ENCODE peak calls at places on chromosomes 16 and 17, in four cellular contexts. One of them, this sample, is unnamed.

GRCh38 chr16:75801307-75801706 is 75.0 kb upstream of the CPHXL start:
- DNase-seq in HepG2: no peak
- DNase-seq in WTC11: no peak
- DNase-seq in SK-N-SH: no peak
- DNase-seq in this sample: no peak

GRCh38 chr16:8648867-8649266 is 25.6 kb upstream of the ABAT start:
- DNase-seq in SK-N-SH: no peak
- DNase-seq in HepG2: no peak
- DNase-seq in WTC11: no peak
- DNase-seq in this sample: no peak

GRCh38 chr16:81380932-81381331 is 63.7 kb upstream of the CMIP start:
- DNase-seq in WTC11: no peak
- DNase-seq in HepG2: no peak
- DNase-seq in SK-N-SH: no peak
- DNase-seq in this sample: no peak

GRCh38 chr16:3158014-3158497 is 23.2 kb downstream of the ZNF213 start:
- DNase-seq in SK-N-SH: peak
- DNase-seq in HepG2: no peak
- DNase-seq in WTC11: no peak
- DNase-seq in this sample: no peak

GRCh38 chr17:78315355-78316114 is 44.3 kb downstream of the SOCS3 start:
- DNase-seq in WTC11: no peak
- DNase-seq in SK-N-SH: peak
- DNase-seq in HepG2: peak
- DNase-seq in this sample: peak

GRCh38 chr16:74896389-74897370 is 88.2 kb downstream of the WDR59 start:
- DNase-seq in SK-N-SH: no peak
- DNase-seq in WTC11: no peak
- DNase-seq in HepG2: no peak
- DNase-seq in this sample: peak

GRCh38 chr17:81514735-81515529 is 2.3 kb upstream of the ACTG1 start:
- DNase-seq in HepG2: peak
- DNase-seq in SK-N-SH: peak
- DNase-seq in WTC11: peak
- DNase-seq in this sample: peak

GRCh38 chr17:79534851-79535727 is 75.8 kb downstream of the RBFOX3 start:
- DNase-seq in WTC11: no peak
- DNase-seq in HepG2: no peak
- DNase-seq in SK-N-SH: no peak
- DNase-seq in this sample: no peak

GRCh38 chr16:11675561-11676511 is 7.6 kb downstream of the SNN start:
- DNase-seq in SK-N-SH: no peak
- DNase-seq in WTC11: no peak
- DNase-seq in HepG2: peak
- DNase-seq in this sample: no peak

GRCh38 chr17:36124879-36125824 is 21.5 kb downstream of the CCL4 start:
- DNase-seq in SK-N-SH: no peak
- DNase-seq in WTC11: peak
- DNase-seq in HepG2: no peak
- DNase-seq in this sample: peak

GRCh38 chr17:81890447-81891302 is 711 bp downstream of the ALYREF start:
- DNase-seq in WTC11: no peak
- DNase-seq in HepG2: no peak
- DNase-seq in SK-N-SH: peak
- DNase-seq in this sample: peak

GRCh38 chr17:74379495-74380085 is 12.3 kb downstream of the GPR142 start:
- DNase-seq in SK-N-SH: peak
- DNase-seq in HepG2: peak
- DNase-seq in WTC11: peak
- DNase-seq in this sample: peak

GRCh38 chr17:4485676-4486646 is 12.7 kb upstream of the SPNS2 start:
- DNase-seq in HepG2: no peak
- DNase-seq in SK-N-SH: peak
- DNase-seq in WTC11: no peak
- DNase-seq in this sample: no peak

GRCh38 chr17:83125515-83126274 is 46.3 kb downstream of the METRNL start:
- DNase-seq in WTC11: no peak
- DNase-seq in HepG2: no peak
- DNase-seq in SK-N-SH: no peak
- DNase-seq in this sample: no peak

GRCh38 chr16:27686926-27687325 is 137.0 kb downstream of the KATNIP start:
- DNase-seq in HepG2: no peak
- DNase-seq in WTC11: no peak
- DNase-seq in SK-N-SH: no peak
- DNase-seq in this sample: no peak

GRCh38 chr16:85303354-85303883 is 191.1 kb upstream of the CIBAR2 start:
- DNase-seq in WTC11: peak
- DNase-seq in HepG2: peak
- DNase-seq in SK-N-SH: peak
- DNase-seq in this sample: peak

GRCh38 chr17:67293251-67294203 is 48.5 kb upstream of the HELZ start:
- DNase-seq in HepG2: peak
- DNase-seq in SK-N-SH: peak
- DNase-seq in WTC11: peak
- DNase-seq in this sample: peak

GRCh38 chr16:13962232-13962631 is 42.3 kb downstream of the ERCC4 start:
- DNase-seq in WTC11: no peak
- DNase-seq in HepG2: no peak
- DNase-seq in SK-N-SH: no peak
- DNase-seq in this sample: no peak

GRCh38 chr16:82523786-82524185 is 103.0 kb upstream of the CDH13 start:
- DNase-seq in SK-N-SH: no peak
- DNase-seq in HepG2: no peak
- DNase-seq in WTC11: no peak
- DNase-seq in this sample: no peak

GRCh38 chr16:88781140-88782077 is 3.6 kb downstream of the PIEZO1 start:
- DNase-seq in SK-N-SH: no peak
- DNase-seq in HepG2: no peak
- DNase-seq in WTC11: no peak
- DNase-seq in this sample: no peak

GRCh38 chr16:17194190-17194780 is 276.5 kb downstream of the XYLT1 start:
- DNase-seq in HepG2: no peak
- DNase-seq in WTC11: peak
- DNase-seq in SK-N-SH: peak
- DNase-seq in this sample: peak

GRCh38 chr16:35370617-35371016 is 1911.2 kb downstream of the TP53TG3F start:
- DNase-seq in SK-N-SH: no peak
- DNase-seq in WTC11: no peak
- DNase-seq in HepG2: no peak
- DNase-seq in this sample: no peak

GRCh38 chr17:3475812-3476686 is at the start of gene ASPA:
- DNase-seq in SK-N-SH: no peak
- DNase-seq in WTC11: no peak
- DNase-seq in HepG2: no peak
- DNase-seq in this sample: no peak

GRCh38 chr17:31053076-31053475 is 41.7 kb upstream of the NF1 start:
- DNase-seq in WTC11: no peak
- DNase-seq in SK-N-SH: no peak
- DNase-seq in HepG2: no peak
- DNase-seq in this sample: no peak

GRCh38 chr17:36742267-36743000 is 141.1 kb downstream of the MRM1 start:
- DNase-seq in SK-N-SH: no peak
- DNase-seq in WTC11: peak
- DNase-seq in HepG2: no peak
- DNase-seq in this sample: no peak

DNA sequence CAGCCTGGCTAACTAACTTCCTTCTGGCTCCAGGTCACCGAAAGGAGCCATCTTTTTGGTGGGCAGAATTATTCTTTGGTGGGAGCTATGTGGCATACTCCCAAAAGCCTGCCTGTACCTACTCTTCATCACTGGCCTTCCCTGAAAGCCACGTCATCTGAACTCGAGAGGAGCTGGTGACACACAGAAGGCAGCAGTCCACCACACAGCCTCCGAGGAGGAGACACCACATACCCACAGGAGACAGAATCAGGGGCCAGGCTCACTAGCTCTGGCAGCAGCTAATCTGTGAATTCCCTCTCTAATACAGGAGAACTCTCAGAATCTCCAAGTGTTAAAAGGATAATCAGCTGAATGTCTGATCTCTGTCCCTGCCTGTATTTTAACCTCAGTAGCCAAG is 114.4 kb downstream of the SMG6 start:
- DNase-seq in HepG2: no peak
- DNase-seq in WTC11: no peak
- DNase-seq in SK-N-SH: no peak
- DNase-seq in this sample: no peak
- TF ChIP-seq FOXJ3 in HepG2: no peak
- TF ChIP-seq FOXJ3 in WTC11: no peak
- TF ChIP-seq FOXJ3 in SK-N-SH: no peak
- TF ChIP-seq FOXJ3 in this sample: no peak

GRCh38 chr17:311119-311848 is 41.3 kb downstream of the RPH3AL start:
- DNase-seq in WTC11: no peak
- DNase-seq in SK-N-SH: no peak
- DNase-seq in HepG2: no peak
- DNase-seq in this sample: no peak
- TF ChIP-seq FOXJ3 in WTC11: no peak
- TF ChIP-seq FOXJ3 in SK-N-SH: no peak
- TF ChIP-seq FOXJ3 in HepG2: no peak
- TF ChIP-seq FOXJ3 in this sample: no peak

GRCh38 chr16:25126820-25127232 is 15.3 kb downstream of the LCMT1 start:
- DNase-seq in HepG2: peak
- DNase-seq in WTC11: no peak
- DNase-seq in SK-N-SH: no peak
- DNase-seq in this sample: peak
- TF ChIP-seq FOXJ3 in HepG2: no peak
- TF ChIP-seq FOXJ3 in WTC11: no peak
- TF ChIP-seq FOXJ3 in SK-N-SH: no peak
- TF ChIP-seq FOXJ3 in this sample: no peak

DNA sequence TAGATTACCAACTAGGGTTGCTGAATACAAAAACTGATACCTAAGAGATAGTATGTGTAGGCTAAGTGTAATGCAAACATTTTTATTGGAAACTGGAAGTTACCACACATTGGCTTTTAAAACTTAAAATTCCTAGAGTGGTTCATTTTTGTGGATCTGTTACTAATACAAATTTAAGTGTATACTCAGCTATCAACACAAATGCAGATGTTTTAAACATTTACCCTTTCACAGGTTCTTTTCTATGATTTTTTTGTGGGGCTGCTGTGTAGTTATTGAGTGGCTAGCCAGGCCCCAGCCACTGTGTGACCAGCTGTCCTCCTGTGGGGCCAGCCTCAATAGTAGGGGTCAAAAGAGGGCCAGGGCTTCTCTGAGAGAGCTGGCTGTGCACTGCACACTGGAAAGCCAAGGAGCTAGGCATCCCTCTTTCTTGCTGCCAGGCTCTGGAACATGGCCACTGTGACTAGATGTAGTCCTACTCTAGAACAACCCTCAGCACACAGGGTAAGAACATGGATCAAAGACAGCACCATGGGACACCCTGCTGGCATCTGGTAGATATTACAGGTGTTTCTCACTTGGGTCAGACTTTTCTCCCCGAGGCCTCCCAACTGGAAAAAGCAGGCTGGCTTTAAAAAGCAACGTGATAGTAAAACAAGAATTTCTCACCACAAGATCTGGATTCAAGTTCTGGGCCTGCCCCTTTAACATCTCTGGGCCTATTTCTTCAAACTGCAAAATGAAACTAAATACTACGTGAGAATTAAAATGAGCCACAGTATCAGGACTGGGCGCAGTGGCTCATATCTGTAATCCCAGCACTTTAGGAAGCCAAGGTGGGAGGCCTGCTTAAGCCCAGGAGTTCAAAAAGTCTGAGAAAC is 7.3 kb upstream of the VEZF1 start:
- DNase-seq in HepG2: peak
- DNase-seq in SK-N-SH: peak
- DNase-seq in WTC11: peak
- DNase-seq in this sample: peak
- TF ChIP-seq FOXJ3 in HepG2: no peak
- TF ChIP-seq FOXJ3 in SK-N-SH: no peak
- TF ChIP-seq FOXJ3 in WTC11: no peak
- TF ChIP-seq FOXJ3 in this sample: no peak

DNA sequence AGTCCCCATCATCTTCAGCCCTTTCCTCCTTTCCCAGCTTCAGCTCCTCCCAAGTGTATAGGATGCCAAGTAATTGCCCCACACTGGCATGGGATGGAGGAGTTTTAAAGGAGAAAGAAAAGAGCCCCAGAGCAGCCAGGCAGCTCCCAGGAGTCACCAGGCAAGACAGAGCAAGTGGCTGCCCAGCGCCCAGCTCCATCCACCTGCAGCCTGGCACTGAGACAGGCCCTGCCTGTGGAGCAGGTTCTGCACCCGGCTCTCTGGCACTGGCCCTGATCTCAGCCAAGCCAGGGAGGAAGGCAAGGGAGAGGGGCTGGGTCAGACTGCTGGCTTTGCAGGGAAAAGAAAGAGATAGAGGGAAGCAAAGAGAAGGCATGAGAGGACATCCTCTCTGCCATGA is 21.7 kb downstream of the FOXN1 start:
- DNase-seq in SK-N-SH: no peak
- DNase-seq in HepG2: no peak
- DNase-seq in WTC11: no peak
- DNase-seq in this sample: no peak
- TF ChIP-seq FOXJ3 in SK-N-SH: no peak
- TF ChIP-seq FOXJ3 in HepG2: no peak
- TF ChIP-seq FOXJ3 in WTC11: no peak
- TF ChIP-seq FOXJ3 in this sample: no peak

DNA sequence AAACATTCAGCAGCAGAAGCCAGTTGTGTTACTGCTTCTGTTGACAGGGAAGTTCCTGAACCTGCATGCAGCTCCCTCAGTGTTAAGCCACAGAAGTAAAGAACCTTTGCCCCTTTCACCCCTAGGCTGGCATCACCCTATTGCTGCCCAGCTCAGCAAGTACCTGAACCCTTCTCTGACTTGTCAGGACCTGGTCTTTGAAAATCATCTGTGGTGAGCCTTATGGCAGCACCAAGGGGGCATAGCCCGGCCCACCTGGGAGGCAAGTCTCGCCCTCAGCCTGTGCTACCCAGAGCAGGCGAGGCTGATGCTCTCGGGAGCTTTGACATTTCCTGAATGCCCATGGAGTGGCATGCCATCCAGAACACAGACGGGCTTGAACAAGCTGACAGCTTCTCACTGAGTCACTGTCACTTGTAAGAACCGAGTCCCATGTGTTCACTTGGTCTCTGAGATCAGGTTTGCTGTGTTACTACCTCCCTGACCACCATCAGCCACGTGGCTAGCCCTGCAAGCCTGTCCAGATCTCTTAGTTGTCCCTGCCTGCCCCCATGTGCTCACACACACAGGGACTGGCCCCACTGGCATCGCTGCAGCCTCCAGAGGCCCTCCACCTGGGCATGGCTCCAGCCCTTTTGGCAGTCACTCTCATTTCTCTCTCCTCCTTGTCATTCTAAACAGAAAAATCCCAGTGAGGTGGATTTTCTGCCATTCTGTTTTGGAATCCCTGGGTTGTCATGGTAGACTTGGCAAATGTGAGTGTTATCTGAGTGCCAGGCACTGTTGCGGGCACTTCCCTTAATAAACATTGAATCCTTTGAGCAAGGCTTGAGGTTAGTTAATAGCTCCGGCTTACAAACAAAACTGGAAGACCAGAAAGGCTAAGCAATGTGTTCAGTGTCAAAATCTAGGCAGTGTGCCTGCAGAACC is 2.9 kb upstream of the CARMIL2 start:
- DNase-seq in HepG2: no peak
- DNase-seq in SK-N-SH: no peak
- DNase-seq in WTC11: no peak
- DNase-seq in this sample: no peak
- TF ChIP-seq FOXJ3 in HepG2: no peak
- TF ChIP-seq FOXJ3 in SK-N-SH: no peak
- TF ChIP-seq FOXJ3 in WTC11: no peak
- TF ChIP-seq FOXJ3 in this sample: no peak

This sample was measured in K562.